ENCODE peak calls at places on chromosomes 5 and 9, in five cellular contexts. C is activated CD4-positive, CD25-positive, alpha-beta regulatory T cell treated with anti-CD3 and anti-CD28 coated beads, Interleukin-2, amount 50 U/mL, for 72 hours; R is fibroblast of pulmonary artery; L is NCI-H2081; B is myocyte. H is an unnamed sample.
A peak's percentile ranks its signal among the peaks of the same experiment; 100 is the strongest.

GRCh38 chr9:25648116-25648515 is 30.1 kb downstream of the TUSC1 start:
- DNase-seq in C (no peak), R (no peak), L (no peak), B (no peak), H (no peak)

GRCh38 chr5:120684213-120684612 is 220.1 kb downstream of the PRR16 start:
- DNase-seq in C (no peak), R (peak; percentile 22), L (no peak), B (peak; percentile 28), H (peak; percentile 21)

GRCh38 chr9:36276840-36277239 is 18.6 kb upstream of the GNE start:
- DNase-seq in C (no peak), R (peak; percentile 79), L (no peak), B (peak; percentile 91), H (peak; percentile 88)

GRCh38 chr9:134916161-134916665 is 1.5 kb downstream of the FCN1 start:
- DNase-seq in C (no peak), R (no peak), L (no peak), B (no peak), H (no peak)

GRCh38 chr5:34762321-34762871 is 76.6 kb upstream of the TTC23L start:
- DNase-seq in C (no peak), R (peak; percentile 88), L (no peak), B (peak; percentile 59), H (peak; percentile 92)

GRCh38 chr5:3613726-3614125 is 18.1 kb downstream of the IRX1 start:
- DNase-seq in C (no peak), R (no peak), L (no peak), B (no peak), H (no peak)

GRCh38 chr5:51811883-51812282 is 428.6 kb downstream of the ISL1 start:
- DNase-seq in C (no peak), R (no peak), L (no peak), B (no peak), H (no peak)

GRCh38 chr5:143723159-143723558 is 88.8 kb upstream of the HMHB1 start:
- DNase-seq in C (no peak), R (no peak), L (no peak), B (no peak), H (no peak)

GRCh38 chr9:98627291-98627690 is 81.4 kb downstream of the GABBR2 start:
- DNase-seq in C (no peak), R (peak; percentile 57), L (no peak), B (no peak), H (peak; percentile 74)

GRCh38 chr9:14560194-14560593 is 133.0 kb downstream of the ZDHHC21 start:
- DNase-seq in C (no peak), R (no peak), L (no peak), B (no peak), H (no peak)

GRCh38 chr5:32193591-32193990 is 19.5 kb upstream of the GOLPH3 start:
- DNase-seq in C (no peak), R (peak; percentile 96), L (peak; percentile 100), B (peak; percentile 86), H (peak; percentile 84)

GRCh38 chr9:70263421-70263820 is 4.6 kb downstream of the SMC5 start:
- DNase-seq in C (no peak), R (peak; percentile 43), L (no peak), B (peak; percentile 65), H (peak; percentile 73)

H was measured in astrocyte.